ENCODE peak calls at places on chromosome 18, in four cellular contexts. One of them, this sample, is unnamed.

GRCh38 chr18:62386616-62387015 is 61.5 kb downstream of the TNFRSF11A start:
- DNase-seq in NCI-H1417: no peak
- DNase-seq in ACHN: no peak
- DNase-seq in sigmoid colon: no peak
- DNase-seq in this sample: no peak

GRCh38 chr18:54608008-54608642 is 17.1 kb downstream of the DYNAP start:
- DNase-seq in NCI-H1417: no peak
- DNase-seq in ACHN: peak
- DNase-seq in sigmoid colon: no peak
- DNase-seq in this sample: no peak

GRCh38 chr18:67280843-67281242 is 235.7 kb downstream of the DSEL start:
- DNase-seq in NCI-H1417: no peak
- DNase-seq in ACHN: no peak
- DNase-seq in sigmoid colon: no peak
- DNase-seq in this sample: no peak

GRCh38 chr18:25278415-25278814 is 73.6 kb downstream of the ZNF521 start:
- DNase-seq in NCI-H1417: peak
- DNase-seq in ACHN: no peak
- DNase-seq in sigmoid colon: no peak
- DNase-seq in this sample: no peak

GRCh38 chr18:33034212-33034611 is 261.4 kb upstream of the KLHL14 start:
- DNase-seq in NCI-H1417: no peak
- DNase-seq in ACHN: no peak
- DNase-seq in sigmoid colon: no peak
- DNase-seq in this sample: no peak

GRCh38 chr18:67417864-67418523 is 98.5 kb downstream of the DSEL start:
- DNase-seq in NCI-H1417: no peak
- DNase-seq in ACHN: peak
- DNase-seq in sigmoid colon: no peak
- DNase-seq in this sample: peak

GRCh38 chr18:51321696-51322095 is 124.2 kb upstream of the MEX3C start:
- DNase-seq in NCI-H1417: no peak
- DNase-seq in ACHN: no peak
- DNase-seq in sigmoid colon: no peak
- DNase-seq in this sample: no peak

GRCh38 chr18:76209597-76209996 is 285.4 kb downstream of the ZNF516 start:
- DNase-seq in NCI-H1417: no peak
- DNase-seq in ACHN: no peak
- DNase-seq in sigmoid colon: no peak
- DNase-seq in this sample: no peak

GRCh38 chr18:75408554-75409506 is 18.7 kb downstream of the SMIM21 start:
- DNase-seq in NCI-H1417: peak
- DNase-seq in ACHN: peak
- DNase-seq in sigmoid colon: no peak
- DNase-seq in this sample: peak

GRCh38 chr18:26524952-26525351 is 23.4 kb downstream of the KCTD1 start:
- DNase-seq in NCI-H1417: no peak
- DNase-seq in ACHN: no peak
- DNase-seq in sigmoid colon: no peak
- DNase-seq in this sample: no peak

GRCh38 chr18:74226156-74226555 is 65.6 kb downstream of the CYB5A start:
- DNase-seq in NCI-H1417: no peak
- DNase-seq in ACHN: no peak
- DNase-seq in sigmoid colon: no peak
- DNase-seq in this sample: no peak

GRCh38 chr18:78796693-78797455 is 182.7 kb upstream of the SALL3 start:
- DNase-seq in NCI-H1417: no peak
- DNase-seq in ACHN: no peak
- DNase-seq in sigmoid colon: peak
- DNase-seq in this sample: no peak

GRCh38 chr18:54239091-54239490 is 14.6 kb upstream of the MBD2 start:
- DNase-seq in NCI-H1417: no peak
- DNase-seq in ACHN: no peak
- DNase-seq in sigmoid colon: no peak
- DNase-seq in this sample: no peak

This sample was measured in COLO829.